ENCODE peak calls at places on chromosome 10, in five cellular contexts. Z is fibroblast of mammary gland; I is LoVo; S is stimulated activated CD4-positive, alpha-beta T cell treated with anti-CD3 and anti-CD28 coated beads, Interleukin-2, amount 100 ng/mL, for 4 hours; A is glutamatergic neuron. F is an unnamed sample.
A peak's percentile ranks its signal among the peaks of the same experiment; 100 is the strongest.

GRCh38 chr10:18561861-18562551 is 89.4 kb downstream of the NSUN6 start:
- DNase-seq in Z (no peak), I (no peak), S (no peak), A (no peak), F (no peak)

GRCh38 chr10:123357363-123358075 is 203.3 kb downstream of the BUB3 start:
- DNase-seq in Z (no peak), I (no peak), S (no peak), A (no peak), F (no peak)

GRCh38 chr10:1643161-1643910 is 94.0 kb downstream of the ADARB2 start:
- DNase-seq in Z (no peak), I (peak; percentile 21), S (no peak), A (no peak), F (no peak)

GRCh38 chr10:47048533-47048905 is 137.3 kb downstream of the PTPN20 start:
- DNase-seq in Z (no peak), I (no peak), S (no peak), A (no peak), F (peak; percentile 36)

GRCh38 chr10:112981553-112981952 is 31.5 kb downstream of the TCF7L2 start:
- DNase-seq in Z (no peak), I (no peak), S (no peak), A (no peak), F (no peak)

GRCh38 chr10:35462491-35462934 is 126.2 kb downstream of the CCNY start:
- DNase-seq in Z (no peak), I (no peak), S (no peak), A (no peak), F (no peak)

GRCh38 chr10:127033569-127034175 is 128.4 kb downstream of the DOCK1 start:
- DNase-seq in Z (no peak), I (no peak), S (no peak), A (no peak), F (no peak)

GRCh38 chr10:92691591-92692084 is 1.9 kb downstream of the HHEX start:
- DNase-seq in Z (no peak), I (no peak), S (no peak), A (peak; percentile 35), F (no peak)

GRCh38 chr10:514137-514671 is 175.3 kb downstream of the DIP2C start:
- DNase-seq in Z (no peak), I (no peak), S (no peak), A (no peak), F (no peak)

GRCh38 chr10:88091490-88092061 is 228.2 kb downstream of the PTEN start:
- DNase-seq in Z (no peak), I (no peak), S (peak; percentile 49), A (no peak), F (no peak)

GRCh38 chr10:90319188-90319914 is 538.5 kb downstream of the HTR7 start:
- DNase-seq in Z (peak; percentile 95), I (peak; percentile 76), S (no peak), A (no peak), F (peak; percentile 92)

GRCh38 chr10:86439544-86439943 is 72.9 kb upstream of the GRID1 start:
- DNase-seq in Z (peak; percentile 93), I (no peak), S (no peak), A (no peak), F (peak; percentile 99)

GRCh38 chr10:10869592-10869991 is 148.1 kb upstream of the CELF2 start:
- DNase-seq in Z (no peak), I (no peak), S (no peak), A (no peak), F (peak; percentile 39)

GRCh38 chr10:103685880-103686669 is 169.3 kb downstream of the SH3PXD2A start:
- DNase-seq in Z (peak; percentile 77), I (peak; percentile 64), S (peak; percentile 48), A (peak; percentile 87), F (peak; percentile 78)

GRCh38 chr10:27658788-27659187 is 86.8 kb downstream of the MKX start:
- DNase-seq in Z (peak; percentile 70), I (no peak), S (no peak), A (no peak), F (no peak)

GRCh38 chr10:77909755-77910375 is 16.7 kb downstream of the DLG5 start:
- DNase-seq in Z (peak; percentile 81), I (peak; percentile 68), S (no peak), A (no peak), F (peak; percentile 65)

GRCh38 chr10:24701447-24701846 is 22.2 kb downstream of the ARHGAP21 start:
- DNase-seq in Z (no peak), I (no peak), S (no peak), A (no peak), F (peak; percentile 75)

GRCh38 chr10:126959431-126959830 is 54.2 kb downstream of the DOCK1 start:
- DNase-seq in Z (no peak), I (no peak), S (no peak), A (no peak), F (no peak)

GRCh38 chr10:128880221-128880620 is 586.8 kb upstream of the MGMT start:
- DNase-seq in Z (no peak), I (no peak), S (no peak), A (no peak), F (no peak)

GRCh38 chr10:28220811-28221210 is 82.1 kb downstream of the MPP7 start:
- DNase-seq in Z (no peak), I (no peak), S (no peak), A (no peak), F (no peak)

F was measured in choroid plexus epithelial cell.